ENCODE peak calls at places on chromosome 9, in six cellular contexts. B, O, H, M, S and W are unnamed samples.

GRCh38 chr9:105119166-105119565 is 125.3 kb upstream of the SLC44A1 start:
- ATAC-seq in B (no peak), O (no peak), H (no peak), M (no peak), S (no peak), W (no peak)

GRCh38 chr9:123556464-123557435 is 200.8 kb downstream of the CRB2 start:
- ATAC-seq in B (no peak), O (no peak), H (no peak), M (no peak), S (no peak), W (no peak)

GRCh38 chr9:534886-535285 is 306.6 kb upstream of the DMRT1 start:
- ATAC-seq in B (no peak), O (no peak), H (no peak), M (no peak), S (no peak), W (no peak)

GRCh38 chr9:33140406-33141360 is 26.5 kb downstream of the B4GALT1 start:
- ATAC-seq in B (peak), O (no peak), H (no peak), M (no peak), S (no peak), W (no peak)

GRCh38 chr9:92807031-92807756 is 42.6 kb upstream of the BICD2 start:
- ATAC-seq in B (no peak), O (no peak), H (no peak), M (no peak), S (no peak), W (no peak)

GRCh38 chr9:22405869-22406659 is 40.6 kb upstream of the DMRTA1 start:
- ATAC-seq in B (no peak), O (no peak), H (no peak), M (no peak), S (peak), W (no peak)

GRCh38 chr9:129333961-129334743 is 156.1 kb upstream of the IER5L start:
- ATAC-seq in B (no peak), O (peak), H (peak), M (no peak), S (peak), W (peak)

GRCh38 chr9:113475031-113475430 is 11.5 kb downstream of the RGS3 start:
- ATAC-seq in B (no peak), O (no peak), H (no peak), M (no peak), S (no peak), W (no peak)

GRCh38 chr9:7980691-7981289 is 181.2 kb upstream of the DMAC1 start:
- ATAC-seq in B (no peak), O (no peak), H (no peak), M (no peak), S (no peak), W (no peak)

GRCh38 chr9:109916316-109916715 is 136.3 kb downstream of the PALM2AKAP2 start:
- ATAC-seq in B (no peak), O (no peak), H (no peak), M (no peak), S (no peak), W (no peak)

GRCh38 chr9:34413229-34413852 is 36.6 kb upstream of the MYORG start:
- ATAC-seq in B (no peak), O (no peak), H (peak), M (no peak), S (no peak), W (no peak)

GRCh38 chr9:1978941-1979340 is 36.2 kb upstream of the SMARCA2 start:
- ATAC-seq in B (no peak), O (no peak), H (peak), M (no peak), S (peak), W (peak)

GRCh38 chr9:3758816-3759576 is 233.2 kb upstream of the RFX3 start:
- ATAC-seq in B (no peak), O (no peak), H (no peak), M (no peak), S (no peak), W (no peak)

GRCh38 chr9:565528-565927 is 276.0 kb upstream of the DMRT1 start:
- ATAC-seq in B (peak), O (no peak), H (no peak), M (no peak), S (no peak), W (no peak)

GRCh38 chr9:127887792-127888191 is 10.3 kb upstream of the AK1 start:
- ATAC-seq in B (no peak), O (no peak), H (peak), M (peak), S (no peak), W (peak)

GRCh38 chr9:209143-209758 is 5.4 kb upstream of the DOCK8 start:
- ATAC-seq in B (no peak), O (no peak), H (no peak), M (no peak), S (peak), W (no peak)

GRCh38 chr9:75918154-75918553 is 27.7 kb downstream of the PCSK5 start:
- ATAC-seq in B (no peak), O (no peak), H (peak), M (no peak), S (no peak), W (peak)

GRCh38 chr9:116088396-116088795 is 65.2 kb upstream of the PAPPA start:
- ATAC-seq in B (no peak), O (no peak), H (no peak), M (no peak), S (no peak), W (no peak)

GRCh38 chr9:124392855-124393460 is 22.3 kb downstream of the PSMB7 start:
- ATAC-seq in B (no peak), O (no peak), H (peak), M (no peak), S (no peak), W (peak)

GRCh38 chr9:121559183-121559582 is 59.5 kb upstream of the GGTA1 start:
- ATAC-seq in B (no peak), O (no peak), H (no peak), M (no peak), S (no peak), W (no peak)

GRCh38 chr9:87836951-87837715 is 45.5 kb upstream of the SPATA31E1 start:
- ATAC-seq in B (no peak), O (no peak), H (no peak), M (no peak), S (no peak), W (no peak)

GRCh38 chr9:106639873-106640568 is 222.9 kb upstream of the ZNF462 start:
- ATAC-seq in B (no peak), O (no peak), H (no peak), M (no peak), S (no peak), W (no peak)

GRCh38 chr9:19303216-19303615 is 72.7 kb downstream of the DENND4C start:
- ATAC-seq in B (no peak), O (no peak), H (no peak), M (no peak), S (no peak), W (no peak)

GRCh38 chr9:70587143-70587710 is 172.8 kb upstream of the KLF9 start:
- ATAC-seq in B (no peak), O (no peak), H (no peak), M (no peak), S (peak), W (no peak)